ENCODE peak calls at places on chromosomes 3 and 15, in four cellular contexts. F is right lobe of liver, M is lower leg skin, O is SK-N-SH. J is an unnamed sample.

GRCh38 chr3:185332026-185332735 is 30.8 kb upstream of the MAP3K13 start:
- DNase-seq in F (no peak), M (no peak), O (no peak), J (no peak)

GRCh38 chr15:80870893-80871292 is 91.7 kb downstream of the CEMIP start:
- DNase-seq in F (no peak), M (peak; percentile 34), O (no peak), J (no peak)

GRCh38 chr15:48358229-48358641 is 27.0 kb downstream of the DUT start:
- DNase-seq in F (no peak), M (no peak), O (peak; percentile 32), J (no peak)

GRCh38 chr3:111299070-111299672 is 227.6 kb downstream of the NECTIN3 start:
- DNase-seq in F (no peak), M (no peak), O (no peak), J (no peak)

GRCh38 chr3:69087030-69087791 is 2.5 kb downstream of the ARL6IP5 start:
- DNase-seq in F (no peak), M (no peak), O (no peak), J (no peak)

GRCh38 chr15:78302579-78302978 is 3.2 kb upstream of the SKIC8 start:
- DNase-seq in F (no peak), M (no peak), O (no peak), J (no peak)

GRCh38 chr3:197486861-197487260 is 68.9 kb downstream of the BDH1 start:
- DNase-seq in F (no peak), M (no peak), O (no peak), J (no peak)

GRCh38 chr3:189949580-189949979 is 171.1 kb downstream of the P3H2 start:
- DNase-seq in F (no peak), M (no peak), O (no peak), J (no peak)

GRCh38 chr3:65993134-65993900 is 45.4 kb downstream of the MAGI1 start:
- DNase-seq in F (no peak), M (no peak), O (no peak), J (no peak)

GRCh38 chr3:3170998-3171397 is 8.5 kb downstream of the CRBN start:
- DNase-seq in F (no peak), M (no peak), O (peak; percentile 15), J (no peak)
- TF ChIP-seq CTCF in F (peak; percentile 34), M (no peak), O (peak; percentile 63), J (no peak)

GRCh38 chr3:117191245-117191644 is 481.7 kb downstream of the TUSC7 start:
- DNase-seq in F (no peak), M (no peak), O (no peak), J (no peak)
- TF ChIP-seq CTCF in F (no peak), M (no peak), O (no peak), J (no peak)

GRCh38 chr15:65712415-65712814 is 79.7 kb downstream of the DENND4A start:
- DNase-seq in F (no peak), M (no peak), O (no peak), J (no peak)
- TF ChIP-seq CTCF in F (no peak), M (no peak), O (no peak), J (no peak)

GRCh38 chr3:134881305-134881704 is 86.2 kb downstream of the EPHB1 start:
- DNase-seq in F (no peak), M (no peak), O (no peak), J (no peak)

GRCh38 chr3:134880431-134880830 is 85.4 kb downstream of the EPHB1 start:
- DNase-seq in F (no peak), M (no peak), O (no peak), J (no peak)

GRCh38 chr3:134883697-134884385 is 88.8 kb downstream of the EPHB1 start:
- DNase-seq in F (no peak), M (no peak), O (no peak), J (no peak)

GRCh38 chr3:134886991-134887390 is 91.9 kb downstream of the EPHB1 start:
- DNase-seq in F (no peak), M (no peak), O (no peak), J (no peak)

GRCh38 chr3:134885877-134886621 is 91.0 kb downstream of the EPHB1 start:
- DNase-seq in F (no peak), M (no peak), O (no peak), J (no peak)
- TF ChIP-seq CTCF in F (no peak), M (no peak), O (peak; percentile 27), J (no peak)